ENCODE peak calls at places on chromosomes 1 and 21, in five cellular contexts. One of them, this sample, is unnamed.

GRCh38 chr1:100671604-100672003 is 47.9 kb upstream of the VCAM1 start:
- DNase-seq in upper lobe of left lung: no peak
- DNase-seq in psoas muscle: no peak
- DNase-seq in CD8-positive, alpha-beta memory T cell: no peak
- DNase-seq in neuronal stem cell: no peak
- DNase-seq in this sample: no peak

GRCh38 chr1:27872059-27872801 is at the start of gene THEMIS2:
- DNase-seq in upper lobe of left lung: peak
- DNase-seq in psoas muscle: peak
- DNase-seq in CD8-positive, alpha-beta memory T cell: peak
- DNase-seq in neuronal stem cell: peak
- DNase-seq in this sample: peak

GRCh38 chr1:115807723-115808122 is 33.2 kb downstream of the NHLH2 start:
- DNase-seq in upper lobe of left lung: peak
- DNase-seq in psoas muscle: no peak
- DNase-seq in CD8-positive, alpha-beta memory T cell: no peak
- DNase-seq in neuronal stem cell: peak
- DNase-seq in this sample: peak

GRCh38 chr1:15207031-15207828 is 39.8 kb upstream of the FHAD1 start:
- DNase-seq in upper lobe of left lung: no peak
- DNase-seq in psoas muscle: no peak
- DNase-seq in CD8-positive, alpha-beta memory T cell: no peak
- DNase-seq in neuronal stem cell: no peak
- DNase-seq in this sample: no peak

GRCh38 chr1:225517697-225518096 is 89.9 kb upstream of the LBR start:
- DNase-seq in upper lobe of left lung: no peak
- DNase-seq in psoas muscle: no peak
- DNase-seq in CD8-positive, alpha-beta memory T cell: no peak
- DNase-seq in neuronal stem cell: no peak
- DNase-seq in this sample: no peak

GRCh38 chr1:212967767-212968166 is 17.4 kb downstream of the VASH2 start:
- DNase-seq in upper lobe of left lung: no peak
- DNase-seq in psoas muscle: no peak
- DNase-seq in CD8-positive, alpha-beta memory T cell: no peak
- DNase-seq in neuronal stem cell: no peak
- DNase-seq in this sample: no peak

GRCh38 chr1:118960567-118961136 is 27.5 kb downstream of the TBX15 start:
- DNase-seq in upper lobe of left lung: no peak
- DNase-seq in psoas muscle: peak
- DNase-seq in CD8-positive, alpha-beta memory T cell: no peak
- DNase-seq in neuronal stem cell: no peak
- DNase-seq in this sample: peak

GRCh38 chr1:178716111-178716510 is 8.9 kb upstream of the RALGPS2 start:
- DNase-seq in upper lobe of left lung: no peak
- DNase-seq in psoas muscle: no peak
- DNase-seq in CD8-positive, alpha-beta memory T cell: no peak
- DNase-seq in neuronal stem cell: no peak
- DNase-seq in this sample: no peak

GRCh38 chr1:197774691-197775281 is 494 bp downstream of the DENND1B start:
- DNase-seq in upper lobe of left lung: peak
- DNase-seq in psoas muscle: peak
- DNase-seq in CD8-positive, alpha-beta memory T cell: peak
- DNase-seq in neuronal stem cell: peak
- DNase-seq in this sample: peak

GRCh38 chr1:18945401-18945849 is 11.1 kb downstream of the IFFO2 start:
- DNase-seq in upper lobe of left lung: no peak
- DNase-seq in psoas muscle: no peak
- DNase-seq in CD8-positive, alpha-beta memory T cell: no peak
- DNase-seq in neuronal stem cell: no peak
- DNase-seq in this sample: peak

GRCh38 chr1:182143825-182144661 is 82.5 kb upstream of the ZNF648 start:
- DNase-seq in upper lobe of left lung: peak
- DNase-seq in psoas muscle: peak
- DNase-seq in CD8-positive, alpha-beta memory T cell: no peak
- DNase-seq in neuronal stem cell: peak
- DNase-seq in this sample: peak

GRCh38 chr1:77095231-77095630 is 124.0 kb downstream of the PIGK start:
- DNase-seq in upper lobe of left lung: no peak
- DNase-seq in psoas muscle: no peak
- DNase-seq in CD8-positive, alpha-beta memory T cell: no peak
- DNase-seq in neuronal stem cell: no peak
- DNase-seq in this sample: no peak

GRCh38 chr1:223870617-223871574 is 25.1 kb upstream of the TP53BP2 start:
- DNase-seq in upper lobe of left lung: peak
- DNase-seq in psoas muscle: no peak
- DNase-seq in CD8-positive, alpha-beta memory T cell: no peak
- DNase-seq in neuronal stem cell: no peak
- DNase-seq in this sample: no peak

GRCh38 chr1:28087614-28088167 is 719 bp downstream of the EYA3 start:
- DNase-seq in upper lobe of left lung: no peak
- DNase-seq in psoas muscle: no peak
- DNase-seq in CD8-positive, alpha-beta memory T cell: no peak
- DNase-seq in neuronal stem cell: no peak
- DNase-seq in this sample: no peak

GRCh38 chr21:21029159-21029558 is 30.9 kb downstream of the NCAM2 start:
- DNase-seq in upper lobe of left lung: no peak
- DNase-seq in psoas muscle: no peak
- DNase-seq in CD8-positive, alpha-beta memory T cell: no peak
- DNase-seq in neuronal stem cell: no peak
- DNase-seq in this sample: no peak

GRCh38 chr21:24903954-24904635 is 703.2 kb downstream of the MRPL39 start:
- DNase-seq in upper lobe of left lung: no peak
- DNase-seq in psoas muscle: no peak
- DNase-seq in CD8-positive, alpha-beta memory T cell: no peak
- DNase-seq in neuronal stem cell: no peak
- DNase-seq in this sample: no peak

GRCh38 chr1:17212487-17213121 is 7.7 kb downstream of the PADI1 start:
- DNase-seq in upper lobe of left lung: no peak
- DNase-seq in psoas muscle: peak
- DNase-seq in CD8-positive, alpha-beta memory T cell: peak
- DNase-seq in neuronal stem cell: no peak
- DNase-seq in this sample: no peak

GRCh38 chr1:248756151-248756550 is 592 bp upstream of the LYPD8 start:
- DNase-seq in upper lobe of left lung: no peak
- DNase-seq in psoas muscle: no peak
- DNase-seq in CD8-positive, alpha-beta memory T cell: no peak
- DNase-seq in neuronal stem cell: no peak
- DNase-seq in this sample: no peak

GRCh38 chr1:220222939-220223338 is 49.3 kb downstream of the RAB3GAP2 start:
- DNase-seq in upper lobe of left lung: no peak
- DNase-seq in psoas muscle: no peak
- DNase-seq in CD8-positive, alpha-beta memory T cell: no peak
- DNase-seq in neuronal stem cell: no peak
- DNase-seq in this sample: no peak

GRCh38 chr1:92483442-92484170 is 3.1 kb downstream of the GFI1 start:
- DNase-seq in upper lobe of left lung: no peak
- DNase-seq in psoas muscle: no peak
- DNase-seq in CD8-positive, alpha-beta memory T cell: peak
- DNase-seq in neuronal stem cell: peak
- DNase-seq in this sample: no peak

GRCh38 chr1:18440385-18441226 is 40.1 kb upstream of the KLHDC7A start:
- DNase-seq in upper lobe of left lung: no peak
- DNase-seq in psoas muscle: no peak
- DNase-seq in CD8-positive, alpha-beta memory T cell: no peak
- DNase-seq in neuronal stem cell: no peak
- DNase-seq in this sample: no peak

GRCh38 chr1:226709942-226710341 is 29.1 kb downstream of the ITPKB start:
- DNase-seq in upper lobe of left lung: no peak
- DNase-seq in psoas muscle: no peak
- DNase-seq in CD8-positive, alpha-beta memory T cell: no peak
- DNase-seq in neuronal stem cell: no peak
- DNase-seq in this sample: no peak

GRCh38 chr1:93878501-93878888 is 511 bp downstream of the DNTTIP2 start:
- DNase-seq in upper lobe of left lung: peak
- DNase-seq in psoas muscle: peak
- DNase-seq in CD8-positive, alpha-beta memory T cell: peak
- DNase-seq in neuronal stem cell: no peak
- DNase-seq in this sample: peak

GRCh38 chr21:46551636-46552241 is 53.1 kb downstream of the S100B start:
- DNase-seq in upper lobe of left lung: peak
- DNase-seq in psoas muscle: no peak
- DNase-seq in CD8-positive, alpha-beta memory T cell: peak
- DNase-seq in neuronal stem cell: no peak
- DNase-seq in this sample: peak

GRCh38 chr1:93613895-93614294 is 67.7 kb downstream of the BCAR3 start:
- DNase-seq in upper lobe of left lung: no peak
- DNase-seq in psoas muscle: no peak
- DNase-seq in CD8-positive, alpha-beta memory T cell: no peak
- DNase-seq in neuronal stem cell: no peak
- DNase-seq in this sample: no peak

GRCh38 chr1:44288883-44289282 is 66.2 kb downstream of the ERI3 start:
- DNase-seq in upper lobe of left lung: no peak
- DNase-seq in psoas muscle: no peak
- DNase-seq in CD8-positive, alpha-beta memory T cell: no peak
- DNase-seq in neuronal stem cell: no peak
- DNase-seq in this sample: no peak

GRCh38 chr1:167554028-167554779 is 642 bp upstream of the CREG1 start:
- DNase-seq in upper lobe of left lung: no peak
- DNase-seq in psoas muscle: no peak
- DNase-seq in CD8-positive, alpha-beta memory T cell: no peak
- DNase-seq in neuronal stem cell: no peak
- DNase-seq in this sample: no peak

GRCh38 chr1:109996476-109996875 is 11.9 kb downstream of the AHCYL1 start:
- DNase-seq in upper lobe of left lung: no peak
- DNase-seq in psoas muscle: no peak
- DNase-seq in CD8-positive, alpha-beta memory T cell: no peak
- DNase-seq in neuronal stem cell: no peak
- DNase-seq in this sample: no peak

GRCh38 chr1:55155522-55155921 is 59.6 kb downstream of the USP24 start:
- DNase-seq in upper lobe of left lung: peak
- DNase-seq in psoas muscle: peak
- DNase-seq in CD8-positive, alpha-beta memory T cell: no peak
- DNase-seq in neuronal stem cell: no peak
- DNase-seq in this sample: peak

GRCh38 chr1:36890776-36891175 is 143.5 kb downstream of the GRIK3 start:
- DNase-seq in upper lobe of left lung: no peak
- DNase-seq in psoas muscle: no peak
- DNase-seq in CD8-positive, alpha-beta memory T cell: no peak
- DNase-seq in neuronal stem cell: no peak
- DNase-seq in this sample: no peak

DNA sequence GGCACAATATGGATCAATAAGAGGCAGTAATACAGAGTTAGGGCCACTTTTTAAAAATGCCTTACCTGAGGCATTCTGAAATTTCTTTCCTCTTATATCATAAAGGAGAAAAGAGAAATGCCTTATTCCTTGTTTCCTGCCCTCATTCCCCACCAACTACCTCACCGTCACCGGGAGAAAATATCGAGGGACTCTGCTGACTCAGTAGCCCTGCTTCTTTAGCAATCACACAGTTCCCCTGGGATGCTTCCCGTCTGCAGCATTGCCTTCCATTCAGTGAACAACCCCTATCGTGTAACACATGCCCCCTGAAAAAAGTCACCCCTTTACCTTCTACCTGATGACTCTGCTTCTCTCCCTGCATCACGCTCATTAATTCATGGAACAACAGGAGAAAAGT is 50.9 kb downstream of the WDR64 start:
- DNase-seq in upper lobe of left lung: no peak
- DNase-seq in psoas muscle: no peak
- DNase-seq in CD8-positive, alpha-beta memory T cell: no peak
- DNase-seq in neuronal stem cell: no peak
- DNase-seq in this sample: no peak
- H3K4me3 ChIP-seq in upper lobe of left lung: no peak
- H3K4me3 ChIP-seq in psoas muscle: no peak
- H3K4me3 ChIP-seq in CD8-positive, alpha-beta memory T cell: no peak
- H3K4me3 ChIP-seq in neuronal stem cell: no peak
- H3K4me3 ChIP-seq in this sample: no peak

GRCh38 chr1:183674339-183674738 is 21.2 kb upstream of the APOBEC4 start:
- DNase-seq in upper lobe of left lung: no peak
- DNase-seq in psoas muscle: no peak
- DNase-seq in CD8-positive, alpha-beta memory T cell: no peak
- DNase-seq in neuronal stem cell: no peak
- DNase-seq in this sample: peak
- H3K4me3 ChIP-seq in upper lobe of left lung: no peak
- H3K4me3 ChIP-seq in psoas muscle: no peak
- H3K4me3 ChIP-seq in CD8-positive, alpha-beta memory T cell: no peak
- H3K4me3 ChIP-seq in neuronal stem cell: no peak
- H3K4me3 ChIP-seq in this sample: no peak

DNA sequence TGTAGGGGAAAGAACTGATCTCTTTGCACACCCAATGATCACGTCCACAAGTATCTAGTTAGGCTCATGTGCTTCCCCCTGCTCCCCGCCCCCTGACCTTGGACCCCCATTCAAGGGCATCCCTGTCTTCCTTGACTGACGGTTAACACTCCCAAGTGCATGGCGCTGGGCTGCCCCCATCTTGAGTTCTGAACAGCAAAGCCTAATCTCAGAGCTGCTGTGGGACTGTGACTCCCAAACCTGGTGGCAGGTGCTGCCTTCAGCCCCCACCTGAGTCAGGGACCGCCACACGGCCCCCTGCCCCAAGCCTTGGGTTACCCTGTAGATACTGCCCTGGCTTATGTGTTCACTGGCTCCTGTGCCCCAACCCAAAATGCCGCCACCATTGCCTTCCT is 925 bp downstream of the TNNI1 start:
- DNase-seq in upper lobe of left lung: no peak
- DNase-seq in psoas muscle: no peak
- DNase-seq in CD8-positive, alpha-beta memory T cell: no peak
- DNase-seq in neuronal stem cell: no peak
- DNase-seq in this sample: no peak
- H3K4me3 ChIP-seq in upper lobe of left lung: no peak
- H3K4me3 ChIP-seq in psoas muscle: peak
- H3K4me3 ChIP-seq in CD8-positive, alpha-beta memory T cell: no peak
- H3K4me3 ChIP-seq in neuronal stem cell: no peak
- H3K4me3 ChIP-seq in this sample: no peak

GRCh38 chr1:155137550-155137949 is 1.9 kb downstream of the SLC50A1 start:
- DNase-seq in upper lobe of left lung: no peak
- DNase-seq in psoas muscle: no peak
- DNase-seq in CD8-positive, alpha-beta memory T cell: no peak
- DNase-seq in neuronal stem cell: no peak
- DNase-seq in this sample: no peak
- H3K4me3 ChIP-seq in upper lobe of left lung: no peak
- H3K4me3 ChIP-seq in psoas muscle: no peak
- H3K4me3 ChIP-seq in CD8-positive, alpha-beta memory T cell: no peak
- H3K4me3 ChIP-seq in neuronal stem cell: no peak
- H3K4me3 ChIP-seq in this sample: no peak

GRCh38 chr1:151002006-151002405 is 4.7 kb downstream of the MINDY1 start:
- DNase-seq in upper lobe of left lung: no peak
- DNase-seq in psoas muscle: no peak
- DNase-seq in CD8-positive, alpha-beta memory T cell: no peak
- DNase-seq in neuronal stem cell: no peak
- DNase-seq in this sample: no peak

GRCh38 chr1:151001592-151001991 is 5.1 kb downstream of the MINDY1 start:
- DNase-seq in upper lobe of left lung: peak
- DNase-seq in psoas muscle: no peak
- DNase-seq in CD8-positive, alpha-beta memory T cell: no peak
- DNase-seq in neuronal stem cell: no peak
- DNase-seq in this sample: no peak

GRCh38 chr1:151005729-151006330 is 872 bp downstream of the MINDY1 start:
- DNase-seq in upper lobe of left lung: no peak
- DNase-seq in psoas muscle: no peak
- DNase-seq in CD8-positive, alpha-beta memory T cell: no peak
- DNase-seq in neuronal stem cell: no peak
- DNase-seq in this sample: no peak

GRCh38 chr1:151002611-151003010 is 4.1 kb downstream of the MINDY1 start:
- DNase-seq in upper lobe of left lung: no peak
- DNase-seq in psoas muscle: no peak
- DNase-seq in CD8-positive, alpha-beta memory T cell: no peak
- DNase-seq in neuronal stem cell: no peak
- DNase-seq in this sample: no peak

GRCh38 chr1:151003175-151003574 is 3.5 kb downstream of the MINDY1 start:
- DNase-seq in upper lobe of left lung: no peak
- DNase-seq in psoas muscle: no peak
- DNase-seq in CD8-positive, alpha-beta memory T cell: no peak
- DNase-seq in neuronal stem cell: no peak
- DNase-seq in this sample: no peak
- H3K4me3 ChIP-seq in upper lobe of left lung: no peak
- H3K4me3 ChIP-seq in psoas muscle: peak
- H3K4me3 ChIP-seq in CD8-positive, alpha-beta memory T cell: peak
- H3K4me3 ChIP-seq in neuronal stem cell: no peak
- H3K4me3 ChIP-seq in this sample: peak